ENCODE peak calls at places on chromosomes 3 and 15, in four cellular contexts. A is trophoblast cell, Y is H9, E is neuronal stem cell. K is an unnamed sample.

GRCh38 chr3:48655586-48655985 is 7.1 kb downstream of the CELSR3 start:
- DNase-seq in E (no peak), Y (no peak), A (no peak), K (no peak)

GRCh38 chr15:70234256-70234965 is 136.7 kb upstream of the TLE3 start:
- DNase-seq in Y (peak), A (peak), E (no peak), K (peak)

GRCh38 chr3:55884066-55884465 is 397.0 kb upstream of the WNT5A start:
- DNase-seq in E (no peak), Y (no peak), A (no peak), K (no peak)

GRCh38 chr3:172515130-172515918 is 7.9 kb downstream of the TNFSF10 start:
- DNase-seq in E (no peak), A (no peak), Y (no peak), K (peak)

GRCh38 chr15:80105193-80105984 is 45.9 kb downstream of the ZFAND6 start:
- DNase-seq in E (no peak), Y (no peak), A (no peak), K (peak)

GRCh38 chr3:115341208-115341607 is 194.1 kb upstream of the ZBTB20 start:
- DNase-seq in Y (no peak), E (no peak), A (no peak), K (peak)

GRCh38 chr3:102400766-102401165 is 34.0 kb upstream of the ZPLD1 start:
- DNase-seq in Y (no peak), E (no peak), A (no peak), K (peak)

GRCh38 chr15:88911766-88912118 is 1.4 kb downstream of the MFGE8 start:
- DNase-seq in Y (peak), E (no peak), A (no peak), K (peak)

GRCh38 chr3:14616606-14617507 is 34.7 kb upstream of the CCDC174 start:
- DNase-seq in Y (no peak), E (no peak), A (no peak), K (no peak)

GRCh38 chr3:58556761-58557181 is 19.8 kb upstream of the ACOX2 start:
- DNase-seq in A (no peak), Y (peak), E (no peak), K (no peak)

GRCh38 chr15:36911322-36911944 is 188.9 kb downstream of the MEIS2 start:
- DNase-seq in Y (no peak), E (no peak), A (no peak), K (peak)

GRCh38 chr3:15181964-15182363 is 24.1 kb upstream of the CAPN7 start:
- DNase-seq in Y (no peak), E (no peak), A (no peak), K (no peak)

GRCh38 chr15:90866800-90867199 is 1.6 kb upstream of the FURIN start:
- DNase-seq in E (no peak), A (no peak), Y (no peak), K (no peak)

GRCh38 chr15:73330206-73331051 is 38.3 kb downstream of the HCN4 start:
- DNase-seq in Y (no peak), E (no peak), A (no peak), K (no peak)

GRCh38 chr3:18345015-18345367 is 80.1 kb downstream of the SATB1 start:
- DNase-seq in A (no peak), Y (no peak), E (no peak), K (no peak)

GRCh38 chr3:161274691-161275298 is 53.7 kb downstream of the NMD3 start:
- DNase-seq in A (no peak), Y (peak), E (peak), K (peak)

GRCh38 chr3:187139126-187139894 is at the start of gene RPL39L:
- DNase-seq in Y (peak), E (peak), A (peak), K (peak)
- H3K14ac ChIP-seq in Y (peak), E (no peak), A (peak), K (peak)

DNA sequence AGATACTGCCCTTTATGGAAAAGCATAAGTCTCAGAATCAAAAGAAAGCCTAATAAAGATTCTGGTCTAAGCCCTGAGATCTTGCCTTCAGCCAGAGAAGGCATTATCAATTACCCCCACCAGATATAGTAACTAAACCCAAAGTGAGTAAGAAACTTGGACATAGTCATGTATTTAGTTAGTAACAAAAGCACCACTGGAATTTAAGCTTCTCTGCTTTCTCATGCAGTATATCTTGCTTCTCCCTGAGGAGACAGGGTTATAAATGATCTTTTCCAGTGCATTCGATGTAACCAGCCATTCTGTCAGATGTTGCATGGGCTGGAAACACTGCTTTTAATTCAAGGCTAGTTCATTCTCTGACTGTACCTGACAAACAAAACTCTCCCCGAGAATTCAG is 946.7 kb downstream of the NAALADL2 start:
- DNase-seq in E (no peak), A (no peak), Y (no peak), K (peak)
- H4K91ac ChIP-seq in E (no peak), A (no peak), Y (no peak), K (no peak)

DNA sequence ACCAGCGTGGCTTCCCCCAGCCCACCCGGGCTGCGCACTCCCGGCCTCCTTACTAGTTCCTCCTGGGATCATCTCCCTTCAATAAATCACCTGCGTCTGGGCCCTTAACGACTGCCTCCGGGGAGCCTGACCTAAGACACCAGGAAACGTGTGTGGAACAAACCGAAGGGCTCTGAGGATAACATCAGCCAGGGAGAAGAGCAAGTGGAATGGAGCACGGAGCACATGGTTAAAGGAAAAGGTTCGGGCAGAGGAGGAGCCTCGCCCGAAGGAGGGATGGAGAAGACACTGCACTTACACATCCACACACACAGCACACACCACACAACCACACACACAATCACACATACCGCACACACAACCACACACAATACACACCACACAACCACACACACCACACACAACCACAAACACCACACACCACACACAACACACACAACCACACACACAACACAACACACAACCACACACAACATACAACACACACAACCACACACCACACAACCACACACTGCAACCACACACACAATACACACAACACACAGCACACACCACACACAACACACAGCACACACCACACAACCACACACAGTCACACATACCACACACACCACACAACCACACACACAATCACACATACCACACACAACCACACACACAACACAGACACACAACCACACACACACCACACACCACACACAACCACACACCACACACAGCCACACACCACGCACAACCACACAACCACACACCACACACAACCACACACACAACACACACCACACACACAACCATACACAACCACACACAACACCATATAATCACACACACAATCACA is 24.7 kb downstream of the CPN2 start:
- DNase-seq in E (no peak), Y (peak), A (peak), K (no peak)
- H3K14ac ChIP-seq in E (peak), Y (no peak), A (no peak), K (peak)

DNA sequence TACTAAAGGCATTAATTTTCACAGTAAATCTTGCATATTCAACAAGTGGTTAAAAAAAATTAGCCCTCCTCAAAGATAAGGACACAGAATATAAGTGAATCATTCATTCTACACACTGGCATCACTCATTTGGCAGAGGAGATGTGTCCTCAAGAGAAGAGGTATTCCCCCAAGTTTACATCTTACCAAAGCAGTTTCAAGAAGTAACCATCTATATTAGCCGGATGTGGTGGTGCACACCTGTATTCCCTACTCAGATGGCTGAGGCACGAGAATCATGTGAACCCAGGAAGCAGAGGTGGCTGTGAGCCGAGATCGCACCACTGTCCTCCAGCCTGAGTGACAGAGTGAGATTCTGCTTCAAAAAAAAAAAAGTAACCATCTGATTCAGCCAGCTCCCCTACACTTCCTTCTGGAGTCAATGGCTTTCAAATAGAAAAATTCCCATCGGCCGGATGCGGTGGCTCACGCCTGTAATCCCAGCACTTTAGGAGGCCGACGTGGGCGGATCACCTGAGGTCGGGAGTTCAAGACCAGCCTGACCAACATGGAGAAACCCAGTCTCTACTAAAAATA is 15.4 kb downstream of the RAF1 start:
- DNase-seq in E (no peak), A (no peak), Y (no peak), K (no peak)
- H4K91ac ChIP-seq in E (no peak), A (no peak), Y (no peak), K (no peak)

GRCh38 chr3:128376516-128376915 is 90.2 kb downstream of the DNAJB8 start:
- DNase-seq in Y (no peak), E (no peak), A (no peak), K (peak)
- H3K14ac ChIP-seq in Y (no peak), E (no peak), A (no peak), K (peak)

DNA sequence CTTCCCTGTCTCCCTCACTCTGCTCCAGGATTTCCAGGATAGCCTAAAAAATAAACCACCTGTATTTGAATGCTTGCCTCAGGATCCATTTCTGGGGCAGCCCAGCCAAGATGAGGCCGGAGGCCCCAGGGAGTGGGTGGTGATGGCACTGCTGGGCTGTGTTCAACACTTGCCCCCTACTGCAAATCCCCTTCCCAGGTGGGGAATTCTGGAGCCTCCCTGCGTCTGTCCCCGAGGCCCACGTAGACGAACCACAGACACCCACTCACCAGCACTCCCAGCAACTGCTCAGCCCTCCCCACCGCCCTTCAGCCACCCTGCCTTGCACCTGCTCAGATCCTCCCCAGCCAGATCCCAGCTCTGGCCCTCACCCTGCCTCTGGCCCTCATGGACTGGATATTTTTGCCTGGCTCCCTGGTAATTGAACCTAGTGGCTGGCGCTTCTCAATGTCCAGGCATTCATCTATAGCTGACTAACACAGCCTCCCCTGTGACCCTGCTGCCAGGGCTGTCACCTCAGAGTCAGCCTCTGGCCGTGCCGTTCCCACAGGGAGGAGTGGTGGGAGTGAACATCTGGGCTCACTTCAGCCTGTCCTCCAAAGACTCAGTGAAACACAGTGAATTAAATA is 17.1 kb upstream of the EPB42 start:
- DNase-seq in Y (no peak), A (no peak), E (no peak), K (no peak)
- H4K91ac ChIP-seq in Y (no peak), A (peak), E (no peak), K (no peak)

K was measured in IMR-90.